ENCODE peak calls at places on chromosomes 16 and 17, in nine cellular contexts. K is left lung, R is thoracic aorta, T is pancreas, S is Peyer's patch, C is psoas muscle, E is transverse colon, O is upper lobe of right lung, G is tibial artery. P is an unnamed sample.

GRCh38 chr17:62998665-62999393 is 32.8 kb downstream of the TANC2 start:
- DNase-seq in C (no peak), S (no peak), O (no peak), G (no peak), T (no peak), R (no peak), K (no peak), E (no peak), P (no peak)

GRCh38 chr17:3838206-3838605 is 7.8 kb downstream of the NCBP3 start:
- DNase-seq in T (peak; percentile 77), E (peak; percentile 91), S (peak; percentile 91), G (no peak), O (no peak), K (no peak), R (no peak), C (no peak), P (no peak)

GRCh38 chr16:89863741-89864391 is 9.5 kb upstream of the TCF25 start:
- DNase-seq in G (no peak), K (no peak), R (no peak), S (no peak), C (no peak), O (peak; percentile 76), E (peak; percentile 46), T (no peak), P (peak; percentile 45)

GRCh38 chr16:56606071-56606687 is 2.2 kb upstream of the MT2A start:
- DNase-seq in C (peak; percentile 88), R (no peak), K (no peak), T (no peak), S (no peak), G (peak; percentile 81), O (no peak), E (no peak), P (peak; percentile 86)

GRCh38 chr17:15511142-15511541 is 43.7 kb upstream of the CDRT4 start:
- DNase-seq in O (no peak), G (no peak), S (no peak), T (no peak), E (no peak), K (no peak), R (no peak), C (no peak), P (no peak)

GRCh38 chr17:14672830-14673229 is 371.9 kb downstream of the HS3ST3B1 start:
- DNase-seq in R (no peak), E (no peak), C (no peak), K (no peak), G (no peak), T (no peak), O (no peak), S (no peak), P (peak; percentile 57)

GRCh38 chr16:81716478-81717210 is 62.4 kb upstream of the PLCG2 start:
- DNase-seq in C (no peak), K (no peak), S (no peak), R (no peak), O (no peak), T (no peak), G (no peak), E (no peak), P (no peak)

GRCh38 chr17:75367312-75367711 is 38.2 kb downstream of the GRB2 start:
- DNase-seq in C (no peak), K (no peak), R (no peak), T (no peak), S (no peak), E (no peak), G (no peak), O (no peak), P (peak; percentile 76)

GRCh38 chr16:14300631-14301149 is 229.6 kb downstream of the MRTFB start:
- DNase-seq in S (peak; percentile 57), R (peak; percentile 49), T (peak; percentile 88), O (peak; percentile 79), G (peak; percentile 87), E (peak; percentile 69), K (no peak), C (peak; percentile 85), P (peak; percentile 68)
- H3K27ac ChIP-seq in S (peak overlapping the region; percentile 58), R (peak overlapping the region; percentile 88), T (peak overlapping the region; percentile 52), O (peak overlapping the region; percentile 3), G (peak overlapping the region; percentile 87), E (peak overlapping the region; percentile 76), K (no peak overlapping the region), C (peak overlapping the region; percentile 91), P (no peak overlapping the region)

DNA sequence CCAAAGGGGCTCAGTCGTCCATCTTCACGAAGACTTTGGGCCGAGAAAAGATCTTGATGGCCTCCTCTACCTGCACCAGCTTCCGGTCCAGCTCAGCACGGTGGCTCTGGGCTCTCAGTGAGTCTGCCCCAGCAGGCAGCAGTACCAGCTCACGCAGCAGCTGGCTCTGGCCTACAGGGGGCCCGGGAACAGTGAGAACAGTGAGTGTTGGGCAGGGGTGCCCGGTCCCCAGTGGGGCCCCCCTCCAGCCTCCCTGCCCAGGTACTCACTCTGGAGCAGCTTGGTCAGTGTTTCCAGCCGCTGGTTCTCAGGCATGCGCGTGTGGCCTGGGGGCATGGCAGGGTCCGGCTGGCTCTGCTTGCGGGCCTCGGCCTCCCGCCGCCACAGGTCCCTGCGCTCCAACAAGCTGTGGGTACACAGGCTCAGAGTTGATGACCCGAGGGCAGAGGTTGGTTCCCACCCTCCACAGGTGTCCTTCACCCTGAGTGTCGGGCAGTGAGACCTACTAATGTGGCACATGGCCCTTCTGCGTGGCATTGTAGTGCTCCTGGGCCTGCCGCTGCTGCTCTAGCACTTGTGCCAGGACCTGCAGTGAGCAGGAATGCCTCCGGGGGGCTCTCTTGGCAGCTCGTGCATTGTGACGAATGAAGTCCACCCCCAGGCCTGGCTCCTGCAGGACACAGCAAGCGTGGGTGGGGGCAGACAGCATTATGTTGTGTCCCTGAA is 2.6 kb downstream of the PARD6A start:
- DNase-seq in T (peak; percentile 88), R (no peak), G (no peak), K (peak; percentile 73), S (no peak), C (peak; percentile 58), O (no peak), E (no peak), P (no peak)
- TF ChIP-seq CTCF in T (no peak), R (no peak), G (no peak), K (no peak), S (no peak), C (no peak), O (no peak), E (no peak), P (peak; percentile 37)

DNA sequence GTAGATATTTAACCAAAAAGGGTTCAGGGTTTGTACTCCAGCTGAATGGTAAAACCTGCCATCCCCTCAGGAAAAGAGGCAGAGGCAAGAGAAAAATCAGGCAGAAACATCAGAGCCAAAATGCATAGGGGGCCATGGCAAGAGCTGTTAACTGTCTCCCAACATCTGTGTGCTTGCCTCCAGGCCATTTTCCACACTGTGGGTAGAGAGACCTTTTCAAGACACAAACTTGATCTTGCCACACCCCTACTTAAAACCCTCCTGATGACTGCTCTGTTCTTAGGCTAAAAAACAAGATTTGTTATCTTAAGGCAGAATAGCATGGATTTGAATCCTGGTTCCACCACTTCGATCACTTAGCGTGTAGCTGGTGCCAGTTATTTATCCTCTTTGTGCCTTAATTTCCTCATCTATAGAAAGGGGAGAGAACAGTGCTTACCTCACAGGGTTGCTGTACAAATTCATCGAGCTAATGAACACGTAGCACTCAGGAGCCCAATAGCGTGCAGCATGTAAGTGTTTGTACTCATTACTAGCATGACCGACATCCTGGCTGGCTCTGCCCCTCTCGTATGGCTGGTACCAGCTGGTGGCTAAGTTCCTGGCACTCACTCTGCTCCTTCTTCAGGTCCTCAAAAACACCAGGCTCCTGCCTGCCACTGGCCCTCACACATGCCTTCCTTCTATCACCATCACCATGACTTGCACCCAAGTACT is 25.8 kb downstream of the STAT3 start:
- DNase-seq in O (peak; percentile 66), G (no peak), R (no peak), C (peak; percentile 74), K (no peak), E (no peak), S (no peak), T (no peak), P (no peak)
- H3K4me1 ChIP-seq in O (peaks cover 76% of the 10 kb centered on the region), G (peaks cover 49% of the 10 kb centered on the region), R (peaks cover 88% of the 10 kb centered on the region), C (peaks cover 66% of the 10 kb centered on the region), K (peaks cover 46% of the 10 kb centered on the region), E (peaks cover 28% of the 10 kb centered on the region), S (peaks cover 3% of the 10 kb centered on the region), T (no peaks in the 10 kb centered on the region), P (no peaks in the 10 kb centered on the region)

GRCh38 chr17:17320188-17320910 is 17.2 kb downstream of the NT5M start:
- DNase-seq in C (no peak), K (no peak), T (no peak), E (no peak), O (peak; percentile 59), R (no peak), G (no peak), S (no peak), P (no peak)
- H3K27ac ChIP-seq in C (no peak overlapping the region), K (no peak overlapping the region), T (no peak overlapping the region), E (no peak overlapping the region), O (no peak overlapping the region), R (no peak overlapping the region), G (no peak overlapping the region), S (no peak overlapping the region), P (no peak overlapping the region)

DNA sequence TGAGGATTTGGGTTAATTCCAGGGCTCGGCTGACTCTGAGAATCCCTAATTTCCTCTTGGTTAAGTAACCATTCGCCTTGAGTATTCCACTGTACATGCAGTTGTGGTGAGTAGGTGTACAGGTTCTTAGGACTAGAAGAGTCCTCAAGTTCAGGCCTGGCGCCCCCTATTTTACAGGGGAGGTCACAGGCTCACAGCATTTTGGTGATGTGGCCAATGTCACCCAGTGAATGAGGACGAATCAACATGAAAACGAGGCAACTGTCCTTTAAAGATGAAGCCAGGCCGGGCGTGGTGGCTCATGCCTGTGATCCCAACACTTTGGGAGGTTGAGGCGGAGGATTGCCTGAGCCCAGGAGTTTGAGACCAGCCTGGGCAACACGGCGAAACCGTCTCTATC is 55.4 kb downstream of the ABCC6 start:
- DNase-seq in K (no peak), E (no peak), R (no peak), S (no peak), T (no peak), C (no peak), G (no peak), O (peak; percentile 38), P (no peak)
- TF ChIP-seq CTCF in K (no peak), E (no peak), R (no peak), S (no peak), T (no peak), C (no peak), G (no peak), O (no peak), P (no peak)

DNA sequence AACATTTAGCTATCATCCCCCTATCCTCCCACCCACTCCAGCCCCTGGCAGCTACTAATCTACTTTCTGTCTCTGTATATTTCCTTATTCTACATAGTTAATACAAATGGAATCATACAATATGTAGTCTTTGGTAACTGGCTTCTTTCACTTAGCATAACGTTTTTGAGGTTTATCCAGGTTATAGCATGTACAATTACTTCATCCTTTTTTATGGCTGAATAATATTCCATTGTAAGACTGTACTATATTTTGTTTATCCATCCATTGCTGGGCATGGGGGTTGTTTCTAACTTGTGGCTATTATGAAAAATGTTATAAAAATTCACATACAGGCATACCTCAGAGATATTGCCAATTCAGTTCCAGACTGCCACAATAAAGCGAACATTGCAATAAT is 24.4 kb upstream of the TMEM92 start:
- DNase-seq in K (no peak), S (no peak), E (no peak), R (no peak), C (no peak), O (no peak), G (no peak), T (no peak), P (no peak)
- H3K4me1 ChIP-seq in K (no peaks in the 10 kb centered on the region), S (no peaks in the 10 kb centered on the region), E (no peaks in the 10 kb centered on the region), R (no peaks in the 10 kb centered on the region), C (no peaks in the 10 kb centered on the region), O (no peaks in the 10 kb centered on the region), G (no peaks in the 10 kb centered on the region), T (no peaks in the 10 kb centered on the region), P (no peaks in the 10 kb centered on the region)